ENCODE peak calls at places on chromosomes 7 and 10, in seven cellular contexts. H, P, N, L, K, G and J are unnamed samples.

GRCh38 chr10:4804505-4804904 is 21.5 kb upstream of the AKR1E2 start:
- DNase-seq in H (no peak), P (no peak), N (no peak), L (no peak), K (no peak), G (no peak), J (no peak)

GRCh38 chr10:3850999-3851937 is 66.3 kb upstream of the KLF6 start:
- DNase-seq in H (no peak), P (no peak), N (no peak), L (peak; percentile 83), K (no peak), G (no peak), J (no peak)

GRCh38 chr7:158355456-158356065 is 232.1 kb downstream of the PTPRN2 start:
- DNase-seq in H (peak; percentile 30), P (no peak), N (peak; percentile 0), L (peak; percentile 20), K (no peak), G (no peak), J (peak; percentile 72)

GRCh38 chr7:141158562-141158961 is 84.7 kb downstream of the TMEM178B start:
- DNase-seq in H (no peak), P (no peak), N (no peak), L (peak; percentile 68), K (peak; percentile 39), G (peak; percentile 26), J (no peak)

GRCh38 chr7:92835851-92836488 is 403 bp downstream of the CDK6 start:
- DNase-seq in H (peak; percentile 51), P (no peak), N (peak; percentile 19), L (peak; percentile 12), K (peak; percentile 43), G (peak; percentile 19), J (no peak)

GRCh38 chr7:23712368-23713284 is 2.6 kb downstream of the STK31 start:
- DNase-seq in H (no peak), P (no peak), N (no peak), L (peak; percentile 64), K (no peak), G (no peak), J (no peak)

GRCh38 chr10:5644930-5645329 is 21.5 kb downstream of the ASB13 start:
- DNase-seq in H (no peak), P (no peak), N (no peak), L (no peak), K (no peak), G (no peak), J (no peak)

GRCh38 chr7:101935521-101936141 is 118.2 kb downstream of the CUX1 start:
- DNase-seq in H (no peak), P (no peak), N (no peak), L (no peak), K (peak; percentile 33), G (peak; percentile 77), J (no peak)

GRCh38 chr10:121708921-121709625 is 110.8 kb upstream of the FGFR2 start:
- DNase-seq in H (no peak), P (no peak), N (no peak), L (no peak), K (no peak), G (no peak), J (no peak)

GRCh38 chr7:105806592-105807266 is 69.7 kb downstream of the ATXN7L1 start:
- DNase-seq in H (no peak), P (no peak), N (no peak), L (peak; percentile 43), K (peak; percentile 63), G (no peak), J (no peak)

GRCh38 chr10:124603376-124604213 is 140.6 kb downstream of the FAM53B start:
- DNase-seq in H (no peak), P (no peak), N (no peak), L (no peak), K (no peak), G (no peak), J (no peak)

GRCh38 chr10:124339951-124340760 is 78.6 kb downstream of the OAT start:
- DNase-seq in H (no peak), P (no peak), N (no peak), L (peak; percentile 38), K (peak; percentile 34), G (no peak), J (peak; percentile 59)

GRCh38 chr10:132722391-132722790 is 63.6 kb downstream of the NKX6-2 start:
- DNase-seq in H (no peak), P (no peak), N (no peak), L (no peak), K (no peak), G (no peak), J (no peak)

GRCh38 chr7:1979591-1980560 is 252.9 kb downstream of the MAD1L1 start:
- DNase-seq in H (no peak), P (peak; percentile 27), N (no peak), L (no peak), K (no peak), G (no peak), J (no peak)

GRCh38 chr7:18278306-18278705 is 217.2 kb upstream of the HDAC9 start:
- DNase-seq in H (no peak), P (no peak), N (no peak), L (peak; percentile 6), K (no peak), G (no peak), J (no peak)

GRCh38 chr7:7090460-7090859 is 91.9 kb upstream of the C1GALT1 start:
- DNase-seq in H (no peak), P (no peak), N (no peak), L (no peak), K (no peak), G (no peak), J (no peak)

GRCh38 chr10:71649631-71650030 is 69.9 kb downstream of the C10orf105 start:
- DNase-seq in H (no peak), P (no peak), N (no peak), L (no peak), K (no peak), G (no peak), J (no peak)

GRCh38 chr10:132904169-132904813 is 38.1 kb downstream of the CFAP46 start:
- DNase-seq in H (no peak), P (no peak), N (no peak), L (peak; percentile 46), K (peak; percentile 40), G (no peak), J (no peak)

GRCh38 chr7:23315366-23315765 is 16.2 kb downstream of the MALSU1 start:
- DNase-seq in H (no peak), P (no peak), N (no peak), L (no peak), K (no peak), G (no peak), J (no peak)

GRCh38 chr10:50289196-50289595 is 37.9 kb upstream of the ASAH2 start:
- DNase-seq in H (no peak), P (no peak), N (no peak), L (no peak), K (no peak), G (no peak), J (no peak)

GRCh38 chr10:1253476-1254353 is 197.5 kb downstream of the WDR37 start:
- DNase-seq in H (no peak), P (no peak), N (no peak), L (no peak), K (no peak), G (no peak), J (no peak)

GRCh38 chr7:42156541-42156865 is 80.5 kb downstream of the GLI3 start:
- DNase-seq in H (peak; percentile 55), P (no peak), N (no peak), L (no peak), K (no peak), G (no peak), J (no peak)

GRCh38 chr7:42154168-42154567 is 82.8 kb downstream of the GLI3 start:
- DNase-seq in H (no peak), P (no peak), N (no peak), L (no peak), K (no peak), G (no peak), J (no peak)

GRCh38 chr7:42155836-42156540 is 81.0 kb downstream of the GLI3 start:
- DNase-seq in H (no peak), P (no peak), N (no peak), L (no peak), K (no peak), G (no peak), J (no peak)

GRCh38 chr7:42152353-42153205 is 84.4 kb downstream of the GLI3 start:
- DNase-seq in H (no peak), P (no peak), N (no peak), L (no peak), K (no peak), G (no peak), J (no peak)

GRCh38 chr7:42151309-42151708 is 85.7 kb downstream of the GLI3 start:
- DNase-seq in H (no peak), P (no peak), N (no peak), L (no peak), K (no peak), G (peak; percentile 15), J (no peak)
- H3K4me3 ChIP-seq in H (peak overlapping the region; percentile 50), P (no peak overlapping the region), N (peak overlapping the region; percentile 3), L (no peak overlapping the region), K (no peak overlapping the region), G (no peak overlapping the region), J (no peak overlapping the region)

GRCh38 chr7:66076459-66077329 is 1.1 kb downstream of the ASL start:
- DNase-seq in H (no peak), P (no peak), N (no peak), L (peak; percentile 30), K (no peak), G (no peak), J (no peak)
- TF ChIP-seq POLR2A in H (no peak), P (no peak), N (no peak), L (no peak), K (no peak), G (no peak), J (no peak)

GRCh38 chr10:92965314-92965713 is 95.3 kb upstream of the CYP26C1 start:
- DNase-seq in H (no peak), P (no peak), N (no peak), L (peak; percentile 63), K (no peak), G (no peak), J (no peak)
- TF ChIP-seq CTCF in H (peak; percentile 62), P (peak; percentile 37), N (peak; percentile 44), L (peak; percentile 83), K (peak; percentile 81), G (peak; percentile 74), J (no peak)

GRCh38 chr7:132575987-132576722 is at the start of gene PLXNA4:
- DNase-seq in H (no peak), P (no peak), N (no peak), L (no peak), K (no peak), G (peak; percentile 10), J (no peak)

GRCh38 chr7:132575336-132575986 is 809 bp downstream of the PLXNA4 start:
- DNase-seq in H (no peak), P (no peak), N (peak; percentile 54), L (peak; percentile 42), K (peak; percentile 29), G (peak; percentile 58), J (peak; percentile 93)

GRCh38 chr7:132573237-132573636 is 3.0 kb downstream of the PLXNA4 start:
- DNase-seq in H (no peak), P (no peak), N (no peak), L (no peak), K (no peak), G (no peak), J (no peak)

GRCh38 chr7:132571970-132572369 is 4.3 kb downstream of the PLXNA4 start:
- DNase-seq in H (no peak), P (no peak), N (no peak), L (no peak), K (no peak), G (no peak), J (no peak)

DNA sequence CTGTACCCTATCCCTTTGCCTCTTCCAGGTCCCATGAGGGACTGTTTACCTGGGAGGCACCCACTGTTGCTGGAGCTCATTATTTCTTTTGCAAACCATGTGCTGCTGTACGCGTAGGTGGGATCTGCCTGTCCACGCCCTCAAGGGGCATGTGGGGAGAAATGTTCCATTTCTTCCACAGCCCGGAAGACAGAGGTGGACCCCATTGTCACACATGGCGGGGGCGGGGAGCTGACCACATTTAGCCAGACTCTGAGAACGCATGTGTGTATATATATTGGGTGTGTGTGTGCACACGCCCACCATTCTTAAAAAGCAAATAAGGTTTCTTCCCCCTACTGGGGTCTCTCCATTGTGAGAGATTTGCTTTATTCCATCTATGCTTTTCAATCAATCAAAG is 2.0 kb downstream of the PLXNA4 start:
- DNase-seq in H (no peak), P (no peak), N (no peak), L (no peak), K (no peak), G (no peak), J (no peak)
- H3K4me3 ChIP-seq in H (peak overlapping the region; percentile 77), P (no peak overlapping the region), N (no peak overlapping the region), L (no peak overlapping the region), K (no peak overlapping the region), G (no peak overlapping the region), J (no peak overlapping the region)